ENCODE peak calls at places on chromosome 16, in four cellular contexts. One of them, this sample, is unnamed.

GRCh38 chr16:31458073-31458834 is 1.0 kb upstream of the ARMC5 start:
- DNase-seq in GM12878: no peak
- DNase-seq in HCT116: no peak
- DNase-seq in H1: no peak
- DNase-seq in this sample: peak; percentile 58

GRCh38 chr16:58375386-58375785 is 16.9 kb upstream of the GINS3 start:
- DNase-seq in GM12878: no peak
- DNase-seq in HCT116: no peak
- DNase-seq in H1: no peak
- DNase-seq in this sample: no peak

GRCh38 chr16:67236551-67237395 is 9.8 kb downstream of the TMEM208 start:
- DNase-seq in HCT116: peak; percentile 69
- DNase-seq in GM12878: no peak
- DNase-seq in H1: peak; percentile 77
- DNase-seq in this sample: peak; percentile 99

GRCh38 chr16:50467943-50468748 is 80.0 kb upstream of the NKD1 start:
- DNase-seq in H1: no peak
- DNase-seq in HCT116: no peak
- DNase-seq in GM12878: no peak
- DNase-seq in this sample: peak; percentile 94

GRCh38 chr16:2151188-2152091 is 3.0 kb downstream of the RAB26 start:
- DNase-seq in GM12878: no peak
- DNase-seq in HCT116: no peak
- DNase-seq in H1: no peak
- DNase-seq in this sample: no peak

GRCh38 chr16:19115148-19116021 is 1.6 kb downstream of the ITPRIPL2 start:
- DNase-seq in GM12878: no peak
- DNase-seq in HCT116: no peak
- DNase-seq in H1: no peak
- DNase-seq in this sample: peak; percentile 35

GRCh38 chr16:46907061-46907774 is 23.1 kb downstream of the GPT2 start:
- DNase-seq in GM12878: no peak
- DNase-seq in H1: no peak
- DNase-seq in HCT116: no peak
- DNase-seq in this sample: no peak

GRCh38 chr16:84599528-84600202 is 18.2 kb downstream of the COTL1 start:
- DNase-seq in H1: peak; percentile 50
- DNase-seq in HCT116: no peak
- DNase-seq in GM12878: no peak
- DNase-seq in this sample: peak; percentile 65

GRCh38 chr16:81956213-81956948 is 54.9 kb downstream of the SDR42E1 start:
- DNase-seq in GM12878: no peak
- DNase-seq in H1: no peak
- DNase-seq in HCT116: no peak
- DNase-seq in this sample: no peak

GRCh38 chr16:79982356-79982755 is 381.8 kb upstream of the MAF start:
- DNase-seq in GM12878: no peak
- DNase-seq in H1: no peak
- DNase-seq in HCT116: no peak
- DNase-seq in this sample: no peak

GRCh38 chr16:2190002-2190658 is 6.3 kb downstream of the CASKIN1 start:
- DNase-seq in H1: no peak
- DNase-seq in HCT116: no peak
- DNase-seq in GM12878: no peak
- DNase-seq in this sample: no peak

GRCh38 chr16:22375963-22376640 is 1.7 kb upstream of the CDR2 start:
- DNase-seq in HCT116: no peak
- DNase-seq in GM12878: no peak
- DNase-seq in H1: no peak
- DNase-seq in this sample: no peak

GRCh38 chr16:22373662-22374310 is 633 bp downstream of the CDR2 start:
- DNase-seq in HCT116: no peak
- DNase-seq in GM12878: no peak
- DNase-seq in H1: no peak
- DNase-seq in this sample: peak; percentile 54

GRCh38 chr16:22372882-22373661 is 1.3 kb downstream of the CDR2 start:
- DNase-seq in H1: no peak
- DNase-seq in HCT116: no peak
- DNase-seq in GM12878: no peak
- DNase-seq in this sample: no peak

GRCh38 chr16:22374311-22375116 is at the start of gene CDR2:
- DNase-seq in GM12878: peak; percentile 81
- DNase-seq in HCT116: peak; percentile 91
- DNase-seq in H1: peak; percentile 88
- DNase-seq in this sample: peak; percentile 99

GRCh38 chr16:22375117-22375962 is 921 bp upstream of the CDR2 start:
- DNase-seq in HCT116: no peak
- DNase-seq in H1: no peak
- DNase-seq in GM12878: no peak
- DNase-seq in this sample: peak; percentile 25
- TF ChIP-seq YY1 in HCT116: no peak
- TF ChIP-seq YY1 in H1: no peak
- TF ChIP-seq YY1 in GM12878: no peak
- TF ChIP-seq YY1 in this sample: no peak

DNA sequence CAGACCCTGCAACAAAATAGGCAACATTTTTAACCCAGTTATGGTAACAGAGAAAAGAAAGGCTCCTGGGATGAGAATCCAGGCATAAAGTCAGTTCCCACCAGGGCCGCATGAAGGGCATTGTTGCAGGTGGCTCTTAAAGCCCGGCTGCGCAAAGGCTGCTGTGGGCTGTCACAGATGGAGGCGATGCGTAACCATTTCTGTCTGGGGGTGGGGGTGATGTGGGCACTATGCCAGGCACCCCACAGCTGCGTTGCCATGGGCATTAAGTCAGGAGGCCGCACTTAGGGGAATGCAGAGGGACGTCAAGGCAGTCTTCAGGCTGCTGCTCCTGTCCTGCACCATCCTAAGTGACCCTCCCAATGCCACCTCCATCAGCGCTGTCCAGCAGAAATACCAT is 228.4 kb downstream of the CPPED1 start:
- DNase-seq in H1: no peak
- DNase-seq in GM12878: no peak
- DNase-seq in HCT116: no peak
- DNase-seq in this sample: no peak
- TF ChIP-seq YY1 in H1: no peak
- TF ChIP-seq YY1 in GM12878: no peak
- TF ChIP-seq YY1 in HCT116: no peak
- TF ChIP-seq YY1 in this sample: no peak

GRCh38 chr16:87582966-87583325 is 19.4 kb upstream of the JPH3 start:
- DNase-seq in GM12878: no peak
- DNase-seq in HCT116: no peak
- DNase-seq in H1: no peak
- DNase-seq in this sample: no peak

GRCh38 chr16:87583453-87584131 is 18.7 kb upstream of the JPH3 start:
- DNase-seq in H1: no peak
- DNase-seq in HCT116: no peak
- DNase-seq in GM12878: no peak
- DNase-seq in this sample: no peak

GRCh38 chr16:87584975-87585374 is 17.3 kb upstream of the JPH3 start:
- DNase-seq in H1: no peak
- DNase-seq in GM12878: no peak
- DNase-seq in HCT116: no peak
- DNase-seq in this sample: no peak

GRCh38 chr16:87585452-87586200 is 16.7 kb upstream of the JPH3 start:
- DNase-seq in H1: no peak
- DNase-seq in GM12878: no peak
- DNase-seq in HCT116: no peak
- DNase-seq in this sample: no peak

GRCh38 chr16:87584271-87584670 is 18.0 kb upstream of the JPH3 start:
- DNase-seq in H1: no peak
- DNase-seq in HCT116: no peak
- DNase-seq in GM12878: no peak
- DNase-seq in this sample: no peak
- TF ChIP-seq YY1 in H1: no peak
- TF ChIP-seq YY1 in HCT116: no peak
- TF ChIP-seq YY1 in GM12878: no peak
- TF ChIP-seq YY1 in this sample: no peak

GRCh38 chr16:27976990-27977389 is 86.5 kb downstream of the GSG1L start:
- DNase-seq in HCT116: no peak
- DNase-seq in H1: no peak
- DNase-seq in GM12878: no peak
- DNase-seq in this sample: no peak

GRCh38 chr16:27974896-27975540 is 88.5 kb downstream of the GSG1L start:
- DNase-seq in GM12878: no peak
- DNase-seq in HCT116: no peak
- DNase-seq in H1: no peak
- DNase-seq in this sample: no peak

GRCh38 chr16:27980076-27980775 is 83.3 kb downstream of the GSG1L start:
- DNase-seq in GM12878: no peak
- DNase-seq in HCT116: no peak
- DNase-seq in H1: no peak
- DNase-seq in this sample: no peak

GRCh38 chr16:27978876-27979275 is 84.6 kb downstream of the GSG1L start:
- DNase-seq in GM12878: no peak
- DNase-seq in H1: no peak
- DNase-seq in HCT116: no peak
- DNase-seq in this sample: no peak

GRCh38 chr16:27977966-27978365 is 85.5 kb downstream of the GSG1L start:
- DNase-seq in H1: no peak
- DNase-seq in HCT116: no peak
- DNase-seq in GM12878: no peak
- DNase-seq in this sample: no peak
- TF ChIP-seq YY1 in H1: no peak
- TF ChIP-seq YY1 in HCT116: no peak
- TF ChIP-seq YY1 in GM12878: no peak
- TF ChIP-seq YY1 in this sample: no peak

GRCh38 chr16:49100366-49100765 is 181.3 kb downstream of the CBLN1 start:
- DNase-seq in GM12878: no peak
- DNase-seq in HCT116: no peak
- DNase-seq in H1: no peak
- DNase-seq in this sample: no peak

GRCh38 chr16:49101997-49102396 is 179.6 kb downstream of the CBLN1 start:
- DNase-seq in GM12878: no peak
- DNase-seq in H1: no peak
- DNase-seq in HCT116: no peak
- DNase-seq in this sample: no peak

GRCh38 chr16:49097964-49098363 is 183.7 kb downstream of the CBLN1 start:
- DNase-seq in GM12878: no peak
- DNase-seq in H1: no peak
- DNase-seq in HCT116: no peak
- DNase-seq in this sample: no peak

GRCh38 chr16:49108611-49109010 is 173.0 kb downstream of the CBLN1 start:
- DNase-seq in HCT116: no peak
- DNase-seq in GM12878: no peak
- DNase-seq in H1: no peak
- DNase-seq in this sample: no peak

GRCh38 chr16:49103298-49103697 is 178.3 kb downstream of the CBLN1 start:
- DNase-seq in GM12878: no peak
- DNase-seq in H1: no peak
- DNase-seq in HCT116: no peak
- DNase-seq in this sample: no peak
- TF ChIP-seq YY1 in GM12878: no peak
- TF ChIP-seq YY1 in H1: no peak
- TF ChIP-seq YY1 in HCT116: no peak
- TF ChIP-seq YY1 in this sample: no peak

DNA sequence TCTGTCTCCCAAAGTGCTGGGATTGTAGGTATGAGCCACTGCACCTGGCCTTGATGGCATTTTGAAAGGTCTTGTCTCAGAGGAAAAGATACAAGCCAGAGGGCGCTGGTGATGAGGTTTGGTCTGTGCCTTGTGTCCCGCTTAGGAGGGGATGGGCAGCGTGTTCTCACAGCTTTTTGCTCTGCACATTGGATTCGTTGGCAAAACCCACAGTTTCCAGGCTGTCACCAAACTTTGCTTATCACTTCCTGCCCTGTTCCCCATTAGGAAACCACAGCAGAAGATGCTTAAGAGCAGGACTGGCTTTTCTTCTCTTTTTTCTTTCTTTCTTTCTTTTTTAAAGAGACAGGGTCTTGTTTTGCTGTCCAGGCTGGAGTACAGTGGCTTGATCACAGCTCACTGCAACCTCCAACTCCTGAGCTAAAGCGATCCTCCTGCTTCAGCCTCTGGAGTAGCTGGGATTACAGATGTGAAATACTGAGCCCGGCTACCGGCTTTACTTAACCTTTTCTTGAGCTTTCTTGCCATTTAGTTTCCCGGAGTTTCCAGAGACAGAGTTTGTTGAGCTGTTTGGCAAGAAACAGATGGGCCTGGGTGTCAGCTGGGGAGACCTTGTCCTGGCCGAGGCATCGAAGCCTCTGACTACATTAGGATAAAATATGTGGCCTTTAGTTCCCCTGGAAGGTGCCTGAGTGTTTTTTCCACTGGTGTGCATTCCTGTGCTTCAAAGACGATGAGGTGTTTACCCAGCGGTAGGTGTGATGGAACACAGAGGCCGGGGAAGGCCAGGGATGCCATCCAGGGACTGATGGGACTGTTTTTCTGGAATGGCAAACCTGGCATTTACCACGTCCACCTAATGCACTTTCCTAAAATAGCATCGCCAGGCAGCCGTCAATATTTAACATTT is 112.9 kb downstream of the ABCC1 start:
- DNase-seq in GM12878: no peak
- DNase-seq in H1: no peak
- DNase-seq in HCT116: no peak
- DNase-seq in this sample: no peak
- TF ChIP-seq YY1 in GM12878: no peak
- TF ChIP-seq YY1 in H1: no peak
- TF ChIP-seq YY1 in HCT116: no peak
- TF ChIP-seq YY1 in this sample: no peak

This sample was measured in SK-N-SH.